ENCODE peak calls at places on chromosomes 13 and 19, in six cellular contexts. E, X, F, T, J and H are unnamed samples.

GRCh38 chr13:109989155-109989554 is 202.8 kb upstream of the IRS2 start:
- DNase-seq in E (no peak), X (no peak), F (peak; percentile 45), T (no peak), J (no peak), H (no peak)

GRCh38 chr19:56566904-56567273 is 379 bp upstream of the ZNF470 start:
- DNase-seq in E (peak; percentile 70), X (no peak), F (peak; percentile 68), T (peak; percentile 48), J (peak; percentile 14), H (no peak)

GRCh38 chr13:57925250-57925649 is 293.7 kb downstream of the PCDH17 start:
- DNase-seq in E (no peak), X (no peak), F (no peak), T (no peak), J (no peak), H (no peak)

GRCh38 chr13:42798118-42798517 is 16.7 kb downstream of the FAM216B start:
- DNase-seq in E (no peak), X (no peak), F (peak; percentile 33), T (no peak), J (no peak), H (no peak)

GRCh38 chr13:101785858-101786257 is 333.4 kb downstream of the ITGBL1 start:
- DNase-seq in E (no peak), X (peak; percentile 4), F (peak; percentile 19), T (no peak), J (no peak), H (no peak)

GRCh38 chr13:45527699-45528462 is 63.1 kb downstream of the COG3 start:
- DNase-seq in E (no peak), X (no peak), F (no peak), T (no peak), J (no peak), H (no peak)

GRCh38 chr13:27915301-27916207 is 4.2 kb upstream of the PDX1 start:
- DNase-seq in E (no peak), X (no peak), F (no peak), T (no peak), J (no peak), H (no peak)

GRCh38 chr19:31892060-31892459 is 453.4 kb upstream of the ZNF507 start:
- DNase-seq in E (no peak), X (no peak), F (no peak), T (no peak), J (no peak), H (no peak)

GRCh38 chr19:12872941-12873890 is 8.0 kb downstream of the DNASE2 start:
- DNase-seq in E (peak; percentile 81), X (no peak), F (peak; percentile 50), T (peak; percentile 44), J (no peak), H (peak; percentile 44)

GRCh38 chr19:13004273-13004672 is 9.0 kb downstream of the NFIX start:
- DNase-seq in E (no peak), X (no peak), F (no peak), T (no peak), J (no peak), H (no peak)

GRCh38 chr13:76383671-76384461 is 502.3 kb downstream of the KCTD12 start:
- DNase-seq in E (no peak), X (no peak), F (peak; percentile 71), T (no peak), J (no peak), H (no peak)

GRCh38 chr13:113728571-113729054 is 30.4 kb upstream of the TMEM255B start:
- DNase-seq in E (no peak), X (no peak), F (no peak), T (no peak), J (no peak), H (no peak)

GRCh38 chr13:37068962-37069361 is 9.5 kb upstream of the SUPT20H start:
- DNase-seq in E (no peak), X (no peak), F (no peak), T (no peak), J (no peak), H (no peak)

GRCh38 chr19:49497047-49497789 is 984 bp downstream of the RPS11 start:
- DNase-seq in E (peak; percentile 74), X (peak; percentile 20), F (peak; percentile 71), T (no peak), J (peak; percentile 63), H (peak; percentile 80)

GRCh38 chr19:16118489-16119033 is 6.9 kb downstream of the RAB8A start:
- DNase-seq in E (no peak), X (peak; percentile 46), F (no peak), T (peak; percentile 48), J (no peak), H (no peak)

GRCh38 chr13:108786578-108787100 is 157.2 kb downstream of the MYO16 start:
- DNase-seq in E (no peak), X (no peak), F (no peak), T (no peak), J (no peak), H (no peak)

GRCh38 chr13:113589961-113590339 is 5.4 kb downstream of the TFDP1 start:
- DNase-seq in E (no peak), X (no peak), F (no peak), T (no peak), J (no peak), H (no peak)

GRCh38 chr13:50410921-50411712 is 395.9 kb downstream of the KCNRG start:
- DNase-seq in E (no peak), X (no peak), F (peak; percentile 87), T (no peak), J (no peak), H (no peak)

GRCh38 chr19:33273881-33274662 is 28.3 kb downstream of the CEBPA start:
- DNase-seq in E (no peak), X (no peak), F (peak; percentile 85), T (peak; percentile 35), J (no peak), H (peak; percentile 27)

GRCh38 chr13:46679369-46680180 is 117.4 kb downstream of the ESD start:
- DNase-seq in E (no peak), X (no peak), F (peak; percentile 83), T (no peak), J (no peak), H (no peak)

GRCh38 chr13:73608157-73608516 is 526.1 kb downstream of the KLF12 start:
- DNase-seq in E (no peak), X (no peak), F (no peak), T (no peak), J (no peak), H (no peak)

GRCh38 chr13:47168086-47168485 is 271.2 kb upstream of the HTR2A start:
- DNase-seq in E (no peak), X (no peak), F (no peak), T (no peak), J (no peak), H (no peak)

GRCh38 chr19:33905473-33905936 is 108.8 kb downstream of the KCTD15 start:
- DNase-seq in E (no peak), X (no peak), F (no peak), T (no peak), J (no peak), H (no peak)

GRCh38 chr13:101121608-101122007 is 294.7 kb downstream of the NALCN start:
- DNase-seq in E (no peak), X (no peak), F (no peak), T (no peak), J (no peak), H (no peak)

GRCh38 chr13:48828962-48829405 is 146.7 kb upstream of the FNDC3A start:
- DNase-seq in E (no peak), X (no peak), F (no peak), T (no peak), J (no peak), H (no peak)

GRCh38 chr19:1853295-1854031 is 5.2 kb upstream of the REXO1 start:
- DNase-seq in E (peak; percentile 84), X (peak; percentile 64), F (peak; percentile 91), T (peak; percentile 84), J (peak; percentile 72), H (peak; percentile 89)

GRCh38 chr19:33424181-33424580 is 50.7 kb downstream of the CEBPG start:
- DNase-seq in E (no peak), X (no peak), F (no peak), T (no peak), J (no peak), H (no peak)

GRCh38 chr13:91270031-91270430 is 77.5 kb upstream of the MIR17HG start:
- DNase-seq in E (no peak), X (no peak), F (no peak), T (no peak), J (no peak), H (no peak)

GRCh38 chr19:2507109-2507508 is 31.2 kb downstream of the GADD45B start:
- DNase-seq in E (no peak), X (no peak), F (peak; percentile 37), T (no peak), J (no peak), H (no peak)

GRCh38 chr13:60448907-60449510 is 52.0 kb downstream of the TDRD3 start:
- DNase-seq in E (no peak), X (no peak), F (peak; percentile 61), T (peak; percentile 10), J (no peak), H (no peak)

GRCh38 chr19:47107201-47107952 is 6.2 kb downstream of the ZC3H4 start:
- DNase-seq in E (no peak), X (peak; percentile 15), F (no peak), T (no peak), J (no peak), H (no peak)

GRCh38 chr19:6516018-6516658 is 14.0 kb upstream of the TUBB4A start:
- DNase-seq in E (peak; percentile 94), X (peak; percentile 83), F (peak; percentile 98), T (peak; percentile 58), J (peak; percentile 48), H (peak; percentile 57)

GRCh38 chr19:27793128-27793643 is 1419.8 kb downstream of the UQCRFS1 start:
- DNase-seq in E (no peak), X (no peak), F (peak; percentile 88), T (peak; percentile 63), J (peak; percentile 40), H (peak; percentile 61)

GRCh38 chr13:102710261-102710679 is 15.4 kb upstream of the METTL21C start:
- DNase-seq in E (no peak), X (no peak), F (peak; percentile 79), T (no peak), J (no peak), H (no peak)